ENCODE peak calls at places on chromosomes 16 and 17, in six cellular contexts. N is A549, G is GM23338, M is AG04450, A is cardiac fibroblast, V is psoas muscle. T is an unnamed sample.

GRCh38 chr17:81813861-81814683 is 10.1 kb downstream of the GCGR start:
- DNase-seq in N (no peak), G (no peak), M (no peak), A (no peak), V (no peak), T (no peak)

GRCh38 chr16:16062023-16062932 is 112.9 kb downstream of the ABCC1 start:
- DNase-seq in N (no peak), G (peak), M (no peak), A (no peak), V (no peak), T (peak)

GRCh38 chr16:52283581-52284375 is 263.2 kb downstream of the TOX3 start:
- DNase-seq in N (no peak), G (no peak), M (no peak), A (no peak), V (no peak), T (no peak)

GRCh38 chr17:41360291-41360995 is 9.2 kb downstream of the KRT33B start:
- DNase-seq in N (no peak), G (no peak), M (no peak), A (no peak), V (no peak), T (no peak)

GRCh38 chr17:14356043-14356637 is 55.3 kb downstream of the HS3ST3B1 start:
- DNase-seq in N (no peak), G (peak), M (no peak), A (no peak), V (no peak), T (no peak)

GRCh38 chr17:80107231-80108021 is 6.0 kb downstream of the GAA start:
- DNase-seq in N (no peak), G (no peak), M (no peak), A (no peak), V (peak), T (no peak)

GRCh38 chr17:27473748-27474609 is 17.7 kb downstream of the KSR1 start:
- DNase-seq in N (no peak), G (no peak), M (no peak), A (no peak), V (no peak), T (no peak)

GRCh38 chr17:61926831-61927210 is 961 bp downstream of the INTS2 start:
- DNase-seq in N (no peak), G (no peak), M (peak), A (no peak), V (no peak), T (peak)

GRCh38 chr17:28363776-28364650 is 986 bp downstream of the SEBOX start:
- DNase-seq in N (no peak), G (no peak), M (no peak), A (no peak), V (no peak), T (no peak)

GRCh38 chr16:29808219-29808900 is 2.0 kb downstream of the MAZ start:
- DNase-seq in N (no peak), G (no peak), M (no peak), A (no peak), V (no peak), T (no peak)

GRCh38 chr17:1232786-1233185 is 37.5 kb upstream of the BHLHA9 start:
- DNase-seq in N (peak), G (no peak), M (peak), A (peak), V (no peak), T (peak)

GRCh38 chr17:43907425-43907981 is at the start of gene MPP2:
- DNase-seq in N (peak), G (peak), M (peak), A (peak), V (peak), T (peak)

GRCh38 chr17:43905400-43905984 is 1.8 kb downstream of the MPP2 start:
- DNase-seq in N (no peak), G (peak), M (no peak), A (no peak), V (no peak), T (no peak)

GRCh38 chr17:43905985-43906852 is 1.1 kb downstream of the MPP2 start:
- DNase-seq in N (peak), G (peak), M (no peak), A (peak), V (peak), T (peak)

GRCh38 chr17:43908111-43908721 is 880 bp upstream of the MPP2 start:
- DNase-seq in N (peak), G (peak), M (peak), A (peak), V (peak), T (peak)

GRCh38 chr17:43906951-43907424 is 348 bp downstream of the MPP2 start:
- DNase-seq in N (no peak), G (no peak), M (no peak), A (no peak), V (no peak), T (no peak)
- H3K4me3 ChIP-seq in N (peak), G (peak), M (peak), A (peak), V (peak), T (peak)

DNA sequence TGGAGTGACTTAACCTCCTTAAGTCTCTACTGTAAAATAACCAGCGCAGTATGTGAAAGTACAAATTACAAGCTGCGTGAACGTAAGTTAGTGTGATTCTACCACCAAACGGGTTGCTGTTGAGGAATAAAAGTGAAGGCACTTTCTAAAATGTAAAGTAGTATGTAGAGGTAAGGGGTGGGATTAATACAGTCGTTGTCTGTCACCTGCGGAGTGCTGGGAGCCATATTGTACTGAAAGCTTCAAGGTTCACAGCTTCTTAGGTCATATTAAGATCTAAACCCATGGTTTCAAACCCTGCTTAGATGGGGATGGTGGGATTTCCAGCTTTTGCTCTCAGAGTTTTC is 1.4 kb downstream of the RSPRY1 start:
- DNase-seq in N (no peak), G (peak), M (no peak), A (peak), V (no peak), T (no peak)
- TF ChIP-seq CTCF in N (no peak), G (no peak), M (no peak), A (no peak), V (no peak), T (no peak)

GRCh38 chr16:88967800-88968588 is 9.0 kb downstream of the CBFA2T3 start:
- DNase-seq in N (no peak), G (no peak), M (no peak), A (no peak), V (peak), T (no peak)

GRCh38 chr16:88965826-88966480 is 11.1 kb downstream of the CBFA2T3 start:
- DNase-seq in N (no peak), G (no peak), M (no peak), A (no peak), V (no peak), T (no peak)

GRCh38 chr16:88968589-88969280 is 8.3 kb downstream of the CBFA2T3 start:
- DNase-seq in N (no peak), G (no peak), M (no peak), A (no peak), V (no peak), T (no peak)

GRCh38 chr16:88965411-88965810 is 11.6 kb downstream of the CBFA2T3 start:
- DNase-seq in N (no peak), G (no peak), M (no peak), A (no peak), V (no peak), T (no peak)

DNA sequence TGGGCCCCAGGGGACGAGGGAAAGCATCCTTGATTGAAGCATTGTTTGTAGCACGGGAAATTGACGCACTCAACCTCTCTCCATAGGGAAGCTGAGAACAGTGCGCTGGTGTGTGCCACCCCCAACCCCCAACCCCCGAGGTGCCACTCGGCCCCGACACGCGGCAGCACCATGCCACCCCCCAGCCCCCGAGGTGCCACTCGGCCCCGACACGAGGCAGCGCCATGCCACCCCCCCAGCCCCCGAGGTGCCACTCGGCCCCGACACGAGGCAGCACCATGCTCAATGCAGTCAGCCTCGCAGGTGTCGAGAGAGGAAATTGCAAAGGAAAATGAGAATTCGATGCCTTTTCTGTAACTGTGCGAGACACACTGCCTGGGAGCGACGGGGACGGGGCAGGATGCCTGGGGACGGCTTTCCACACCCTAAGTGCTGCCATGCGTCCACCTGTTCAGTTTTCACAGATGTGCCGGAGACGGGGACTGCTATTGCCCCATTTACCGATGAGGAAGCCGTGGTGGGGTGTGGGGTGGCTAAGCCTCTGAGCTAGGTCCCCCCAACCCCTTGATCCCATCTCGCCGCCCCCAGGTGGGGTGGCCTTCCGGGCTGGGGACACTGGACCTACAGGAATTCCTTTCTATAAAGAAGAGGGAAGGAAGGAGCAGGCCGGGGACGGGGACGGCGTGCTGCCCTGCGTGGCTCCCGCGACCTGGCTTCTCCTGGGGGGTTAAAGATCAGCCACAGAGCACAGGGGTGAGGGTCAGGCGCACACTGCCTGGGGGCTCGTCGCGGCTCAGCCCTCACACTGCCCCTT is 9.8 kb downstream of the CBFA2T3 start:
- DNase-seq in N (no peak), G (no peak), M (no peak), A (no peak), V (peak), T (no peak)
- H3K4me3 ChIP-seq in N (no peak), G (no peak), M (no peak), A (no peak), V (no peak), T (no peak)

DNA sequence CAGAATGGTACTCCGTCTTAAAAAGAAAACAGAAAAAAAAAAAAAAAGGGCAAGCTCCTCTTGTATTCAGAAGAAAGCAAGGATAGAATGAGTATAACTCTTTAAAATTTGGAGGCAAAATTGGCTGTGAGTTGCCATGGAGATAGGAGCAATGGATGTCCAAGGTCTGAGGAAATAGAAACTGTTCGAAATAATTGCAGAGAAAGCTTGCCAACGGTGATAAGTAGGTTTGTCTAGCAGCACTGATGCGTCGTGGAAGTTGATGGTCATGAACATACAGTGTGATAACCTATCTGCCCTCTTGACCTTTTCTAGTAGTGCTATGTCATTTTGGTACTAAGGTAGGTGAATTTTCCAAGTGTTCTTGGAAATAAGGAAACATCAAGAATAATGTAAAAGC is 3.0 kb downstream of the MOSMO start:
- DNase-seq in N (no peak), G (no peak), M (no peak), A (no peak), V (no peak), T (no peak)
- TF ChIP-seq CTCF in N (no peak), G (no peak), M (no peak), A (no peak), V (no peak), T (no peak)

DNA sequence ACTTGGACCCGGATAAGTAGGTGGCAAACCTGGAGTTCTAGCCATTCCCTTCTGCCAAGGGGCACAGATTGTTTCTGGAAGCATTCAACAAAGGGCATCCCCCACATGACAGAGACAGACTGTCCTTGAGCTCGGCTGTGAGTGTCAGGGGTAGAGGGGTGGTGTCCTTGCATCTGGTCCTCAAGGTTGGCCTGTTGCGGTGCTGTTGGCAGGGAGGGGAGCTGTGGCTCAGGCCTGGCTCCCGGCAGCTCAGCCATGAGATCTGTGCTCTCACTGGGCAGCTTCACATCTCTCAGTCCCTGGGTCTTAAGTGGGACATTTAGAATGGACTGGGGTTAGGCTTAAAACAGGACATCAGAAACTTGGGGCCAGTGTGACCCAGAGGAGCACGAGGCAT is 20.4 kb downstream of the CCDC182 start:
- DNase-seq in N (no peak), G (no peak), M (no peak), A (no peak), V (no peak), T (no peak)
- H3K4me3 ChIP-seq in N (no peak), G (no peak), M (no peak), A (no peak), V (no peak), T (no peak)

DNA sequence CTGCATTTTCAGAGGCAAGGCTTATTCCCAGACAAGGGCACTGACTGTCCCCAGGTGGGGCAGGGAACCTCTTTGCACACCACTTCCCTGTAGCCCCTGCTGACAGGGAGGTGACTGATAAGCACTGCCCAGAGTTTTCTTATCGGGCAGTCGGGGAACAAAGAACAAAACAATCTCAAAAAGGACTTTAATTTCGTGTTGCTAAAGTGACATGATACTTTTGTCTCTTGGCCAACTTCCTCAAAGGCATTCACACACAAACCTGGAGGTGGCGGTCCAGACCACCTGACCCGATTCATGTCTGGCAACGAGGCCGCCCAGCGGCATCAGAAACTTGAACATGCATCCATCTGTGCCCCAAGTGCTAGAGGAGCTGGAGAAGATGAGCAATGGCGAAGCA is 28.9 kb downstream of the ZDHHC7 start:
- DNase-seq in N (no peak), G (no peak), M (no peak), A (no peak), V (peak), T (no peak)
- TF ChIP-seq CTCF in N (no peak), G (no peak), M (no peak), A (no peak), V (peak), T (no peak)

DNA sequence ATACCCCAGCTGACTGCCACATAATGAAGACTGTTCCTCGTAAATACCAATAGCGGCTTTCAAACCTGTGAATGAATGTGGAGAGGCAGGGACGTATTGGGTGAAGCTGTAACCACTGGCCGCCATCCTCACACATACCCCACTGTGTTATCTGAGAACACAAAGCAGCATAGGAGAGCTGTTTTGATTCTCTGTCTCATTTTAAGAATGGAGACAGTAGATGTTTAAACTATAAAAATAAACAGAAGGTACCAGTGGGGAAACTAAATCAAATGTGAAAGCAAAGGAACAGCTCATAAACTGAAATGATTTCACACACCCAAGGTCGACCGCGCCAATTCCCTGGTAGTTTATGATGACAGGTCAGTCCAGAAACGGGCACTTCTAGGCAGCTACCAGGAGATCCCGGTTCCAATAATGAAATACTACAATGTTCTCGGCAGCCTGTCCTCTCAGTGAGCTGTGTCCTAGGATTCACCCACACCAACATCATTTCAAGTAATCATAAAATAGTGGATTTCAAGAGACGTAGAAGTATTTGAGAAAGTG is 109.7 kb downstream of the ADCY9 start:
- DNase-seq in N (no peak), G (no peak), M (no peak), A (no peak), V (no peak), T (no peak)
- H3K4me3 ChIP-seq in N (no peak), G (no peak), M (no peak), A (no peak), V (no peak), T (no peak)

GRCh38 chr17:75818326-75818885 is 25.8 kb downstream of the UNC13D start:
- DNase-seq in N (no peak), G (no peak), M (no peak), A (no peak), V (no peak), T (no peak)

GRCh38 chr17:75817571-75817970 is 26.6 kb downstream of the UNC13D start:
- DNase-seq in N (no peak), G (no peak), M (no peak), A (no peak), V (no peak), T (no peak)

GRCh38 chr17:75819723-75820410 is 24.3 kb downstream of the UNC13D start:
- DNase-seq in N (no peak), G (no peak), M (no peak), A (no peak), V (no peak), T (no peak)

GRCh38 chr17:75820411-75821080 is 23.7 kb downstream of the UNC13D start:
- DNase-seq in N (no peak), G (no peak), M (no peak), A (no peak), V (no peak), T (no peak)

GRCh38 chr17:75819116-75819515 is 25.1 kb downstream of the UNC13D start:
- DNase-seq in N (no peak), G (no peak), M (no peak), A (no peak), V (no peak), T (no peak)
- TF ChIP-seq CTCF in N (no peak), G (no peak), M (no peak), A (no peak), V (no peak), T (no peak)

DNA sequence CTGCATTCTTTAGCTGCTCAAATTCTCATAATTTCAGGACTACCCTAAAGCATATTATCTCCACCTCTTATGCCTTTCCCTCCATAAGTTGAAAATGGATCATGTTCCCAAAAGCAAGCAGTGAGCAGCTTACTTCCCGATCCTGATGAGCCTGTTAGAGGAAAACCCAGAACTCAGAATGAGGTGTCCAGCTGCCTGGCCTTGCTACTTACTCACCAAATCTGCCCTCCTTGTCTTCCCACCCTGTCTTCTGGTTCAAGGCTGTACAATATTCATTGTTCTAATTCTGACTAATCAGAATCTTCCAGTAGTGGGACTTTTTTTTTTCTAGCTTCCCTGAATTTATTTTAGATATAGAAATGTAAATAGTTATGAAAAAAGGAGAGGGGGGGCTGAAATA is 10.8 kb downstream of the LYRM1 start:
- DNase-seq in N (no peak), G (no peak), M (no peak), A (peak), V (no peak), T (peak)
- H3K4me3 ChIP-seq in N (no peak), G (no peak), M (no peak), A (no peak), V (no peak), T (no peak)